ENCODE peak calls at places on chromosomes 3 and 15, in eight cellular contexts. One of them, this sample, is unnamed. For H3K4me1, the result is how much of the 10 kb centered on the place peaks cover.

GRCh38 chr3:193010191-193010590 is 92.5 kb upstream of the MB21D2 start:
- DNase-seq in OCI-LY7: no peak
- DNase-seq in heart left ventricle: peak
- DNase-seq in adrenal gland: no peak
- DNase-seq in cardiac muscle cell: peak
- DNase-seq in SK-N-SH: no peak
- DNase-seq in aorta: no peak
- DNase-seq in upper lobe of left lung: no peak
- DNase-seq in this sample: no peak

GRCh38 chr3:40166997-40167396 is 142.5 kb upstream of the EIF1B start:
- DNase-seq in heart left ventricle: no peak
- DNase-seq in aorta: no peak
- DNase-seq in cardiac muscle cell: no peak
- DNase-seq in OCI-LY7: no peak
- DNase-seq in SK-N-SH: no peak
- DNase-seq in upper lobe of left lung: no peak
- DNase-seq in adrenal gland: no peak
- DNase-seq in this sample: no peak

GRCh38 chr3:152909180-152909883 is 74.4 kb downstream of the P2RY1 start:
- DNase-seq in OCI-LY7: no peak
- DNase-seq in cardiac muscle cell: peak
- DNase-seq in upper lobe of left lung: no peak
- DNase-seq in SK-N-SH: no peak
- DNase-seq in adrenal gland: peak
- DNase-seq in heart left ventricle: peak
- DNase-seq in aorta: no peak
- DNase-seq in this sample: no peak

GRCh38 chr15:101107625-101108457 is 144.0 kb downstream of the CHSY1 start:
- DNase-seq in SK-N-SH: no peak
- DNase-seq in heart left ventricle: no peak
- DNase-seq in cardiac muscle cell: no peak
- DNase-seq in adrenal gland: no peak
- DNase-seq in OCI-LY7: no peak
- DNase-seq in upper lobe of left lung: no peak
- DNase-seq in aorta: peak
- DNase-seq in this sample: no peak

GRCh38 chr3:197183582-197183981 is 114.8 kb downstream of the DLG1 start:
- DNase-seq in heart left ventricle: no peak
- DNase-seq in aorta: no peak
- DNase-seq in adrenal gland: no peak
- DNase-seq in upper lobe of left lung: no peak
- DNase-seq in OCI-LY7: peak
- DNase-seq in SK-N-SH: no peak
- DNase-seq in cardiac muscle cell: no peak
- DNase-seq in this sample: no peak

GRCh38 chr15:47934342-47934741 is 186.4 kb upstream of the SLC24A5 start:
- DNase-seq in upper lobe of left lung: no peak
- DNase-seq in heart left ventricle: no peak
- DNase-seq in OCI-LY7: no peak
- DNase-seq in aorta: no peak
- DNase-seq in adrenal gland: no peak
- DNase-seq in SK-N-SH: no peak
- DNase-seq in cardiac muscle cell: no peak
- DNase-seq in this sample: no peak

GRCh38 chr15:69652906-69653305 is 200.3 kb downstream of the RPLP1 start:
- DNase-seq in adrenal gland: no peak
- DNase-seq in SK-N-SH: no peak
- DNase-seq in heart left ventricle: no peak
- DNase-seq in upper lobe of left lung: no peak
- DNase-seq in OCI-LY7: no peak
- DNase-seq in cardiac muscle cell: no peak
- DNase-seq in aorta: no peak
- DNase-seq in this sample: no peak

GRCh38 chr15:65791335-65792129 is 561 bp downstream of the DENND4A start:
- DNase-seq in cardiac muscle cell: peak
- DNase-seq in aorta: peak
- DNase-seq in SK-N-SH: no peak
- DNase-seq in adrenal gland: peak
- DNase-seq in upper lobe of left lung: peak
- DNase-seq in heart left ventricle: peak
- DNase-seq in OCI-LY7: peak
- DNase-seq in this sample: no peak

GRCh38 chr3:16740531-16740930 is 135.3 kb upstream of the DAZL start:
- DNase-seq in upper lobe of left lung: no peak
- DNase-seq in cardiac muscle cell: peak
- DNase-seq in SK-N-SH: no peak
- DNase-seq in heart left ventricle: no peak
- DNase-seq in aorta: no peak
- DNase-seq in OCI-LY7: no peak
- DNase-seq in adrenal gland: no peak
- DNase-seq in this sample: no peak

GRCh38 chr3:44409640-44410410 is 67.6 kb downstream of the ZNF445 start:
- DNase-seq in SK-N-SH: no peak
- DNase-seq in aorta: no peak
- DNase-seq in cardiac muscle cell: no peak
- DNase-seq in adrenal gland: no peak
- DNase-seq in upper lobe of left lung: no peak
- DNase-seq in OCI-LY7: no peak
- DNase-seq in heart left ventricle: peak
- DNase-seq in this sample: no peak

GRCh38 chr3:137948400-137949072 is 61.4 kb upstream of the CLDN18 start:
- DNase-seq in cardiac muscle cell: no peak
- DNase-seq in heart left ventricle: no peak
- DNase-seq in adrenal gland: no peak
- DNase-seq in OCI-LY7: no peak
- DNase-seq in SK-N-SH: no peak
- DNase-seq in upper lobe of left lung: no peak
- DNase-seq in aorta: no peak
- DNase-seq in this sample: no peak

GRCh38 chr15:73803806-73804205 is 50.7 kb upstream of the INSYN1 start:
- DNase-seq in adrenal gland: no peak
- DNase-seq in OCI-LY7: no peak
- DNase-seq in upper lobe of left lung: no peak
- DNase-seq in cardiac muscle cell: no peak
- DNase-seq in heart left ventricle: no peak
- DNase-seq in aorta: no peak
- DNase-seq in SK-N-SH: no peak
- DNase-seq in this sample: no peak

DNA sequence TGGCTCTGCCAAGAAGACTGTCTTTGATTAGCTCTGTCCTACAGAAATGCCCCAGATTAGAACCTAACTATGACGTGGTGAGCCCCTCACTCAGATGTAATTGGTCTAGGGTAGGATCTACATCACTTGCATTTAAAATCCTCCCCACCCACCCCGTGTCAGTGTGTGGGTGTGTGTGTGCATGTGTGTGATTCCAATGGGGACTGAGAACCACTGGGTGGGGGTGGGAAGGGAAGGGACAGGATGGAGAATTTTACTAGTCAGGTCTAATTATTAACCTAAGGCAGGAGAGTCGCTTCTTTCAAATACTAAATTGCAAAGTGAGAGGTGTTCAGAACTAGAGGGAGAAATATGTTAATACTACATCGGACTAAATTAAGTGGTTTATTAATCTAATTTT is 91.7 kb downstream of the TBL1XR1 start:
- DNase-seq in cardiac muscle cell: no peak
- DNase-seq in heart left ventricle: no peak
- DNase-seq in adrenal gland: no peak
- DNase-seq in aorta: no peak
- DNase-seq in OCI-LY7: no peak
- DNase-seq in upper lobe of left lung: no peak
- DNase-seq in SK-N-SH: no peak
- DNase-seq in this sample: no peak
- H3K27ac ChIP-seq in cardiac muscle cell: peak
- H3K27ac ChIP-seq in heart left ventricle: no peak
- H3K27ac ChIP-seq in adrenal gland: no peak
- H3K27ac ChIP-seq in aorta: no peak
- H3K27ac ChIP-seq in OCI-LY7: no peak
- H3K27ac ChIP-seq in upper lobe of left lung: no peak
- H3K27ac ChIP-seq in SK-N-SH: no peak
- H3K27ac ChIP-seq in this sample: no peak

GRCh38 chr15:75058127-75058905 is 34.9 kb downstream of the PPCDC start:
- DNase-seq in upper lobe of left lung: peak
- DNase-seq in SK-N-SH: no peak
- DNase-seq in OCI-LY7: no peak
- DNase-seq in heart left ventricle: no peak
- DNase-seq in aorta: peak
- DNase-seq in cardiac muscle cell: no peak
- DNase-seq in adrenal gland: no peak
- DNase-seq in this sample: no peak

GRCh38 chr15:75053748-75054125 is 30.3 kb downstream of the PPCDC start:
- DNase-seq in heart left ventricle: no peak
- DNase-seq in OCI-LY7: no peak
- DNase-seq in adrenal gland: no peak
- DNase-seq in upper lobe of left lung: no peak
- DNase-seq in SK-N-SH: no peak
- DNase-seq in aorta: peak
- DNase-seq in cardiac muscle cell: no peak
- DNase-seq in this sample: peak

GRCh38 chr15:75054172-75054897 is 30.9 kb downstream of the PPCDC start:
- DNase-seq in upper lobe of left lung: no peak
- DNase-seq in adrenal gland: no peak
- DNase-seq in aorta: no peak
- DNase-seq in OCI-LY7: no peak
- DNase-seq in cardiac muscle cell: peak
- DNase-seq in heart left ventricle: no peak
- DNase-seq in SK-N-SH: no peak
- DNase-seq in this sample: peak

GRCh38 chr15:75052972-75053747 is 29.8 kb downstream of the PPCDC start:
- DNase-seq in adrenal gland: no peak
- DNase-seq in SK-N-SH: no peak
- DNase-seq in aorta: peak
- DNase-seq in upper lobe of left lung: no peak
- DNase-seq in cardiac muscle cell: no peak
- DNase-seq in heart left ventricle: no peak
- DNase-seq in OCI-LY7: no peak
- DNase-seq in this sample: peak

DNA sequence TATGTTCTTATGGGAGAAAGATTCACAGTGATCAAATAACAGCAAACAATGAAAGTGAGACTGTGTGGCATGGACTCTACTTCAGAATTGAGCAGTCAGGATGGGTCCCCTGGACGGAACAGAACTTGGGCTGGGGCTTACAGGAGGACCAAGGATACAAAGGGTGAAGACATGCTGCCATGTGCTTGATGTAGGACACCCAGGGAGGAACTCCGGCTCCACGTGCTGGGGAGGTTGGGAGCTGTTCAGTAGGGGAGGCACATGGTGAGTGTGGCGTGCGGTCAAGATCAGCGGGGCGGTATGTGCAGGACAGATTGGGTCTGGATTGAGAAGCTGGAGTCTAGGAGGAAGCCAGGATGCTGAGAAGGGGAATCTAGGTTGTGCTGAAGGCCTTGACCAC is 32.6 kb downstream of the PPCDC start:
- DNase-seq in upper lobe of left lung: no peak
- DNase-seq in cardiac muscle cell: no peak
- DNase-seq in adrenal gland: no peak
- DNase-seq in OCI-LY7: no peak
- DNase-seq in SK-N-SH: no peak
- DNase-seq in aorta: peak
- DNase-seq in heart left ventricle: no peak
- DNase-seq in this sample: no peak
- H3K4me1 ChIP-seq in upper lobe of left lung: under half
- H3K4me1 ChIP-seq in cardiac muscle cell: under half
- H3K4me1 ChIP-seq in adrenal gland: under half
- H3K4me1 ChIP-seq in OCI-LY7: under half
- H3K4me1 ChIP-seq in SK-N-SH: under half
- H3K4me1 ChIP-seq in aorta: under half
- H3K4me1 ChIP-seq in heart left ventricle: under half
- H3K4me1 ChIP-seq in this sample: under half

GRCh38 chr3:128845119-128845518 is 34.3 kb upstream of the ACAD9 start:
- DNase-seq in aorta: no peak
- DNase-seq in cardiac muscle cell: no peak
- DNase-seq in upper lobe of left lung: no peak
- DNase-seq in heart left ventricle: no peak
- DNase-seq in SK-N-SH: peak
- DNase-seq in adrenal gland: no peak
- DNase-seq in OCI-LY7: peak
- DNase-seq in this sample: no peak
- H3K27ac ChIP-seq in aorta: no peak
- H3K27ac ChIP-seq in cardiac muscle cell: peak
- H3K27ac ChIP-seq in upper lobe of left lung: no peak
- H3K27ac ChIP-seq in heart left ventricle: no peak
- H3K27ac ChIP-seq in SK-N-SH: no peak
- H3K27ac ChIP-seq in adrenal gland: no peak
- H3K27ac ChIP-seq in OCI-LY7: no peak
- H3K27ac ChIP-seq in this sample: no peak

GRCh38 chr15:68433551-68433950 is 1.6 kb upstream of the ITGA11 start:
- DNase-seq in upper lobe of left lung: no peak
- DNase-seq in adrenal gland: no peak
- DNase-seq in aorta: no peak
- DNase-seq in SK-N-SH: no peak
- DNase-seq in cardiac muscle cell: no peak
- DNase-seq in heart left ventricle: no peak
- DNase-seq in OCI-LY7: no peak
- DNase-seq in this sample: no peak
- H3K4me1 ChIP-seq in upper lobe of left lung: under half
- H3K4me1 ChIP-seq in adrenal gland: under half
- H3K4me1 ChIP-seq in aorta: under half
- H3K4me1 ChIP-seq in SK-N-SH: under half
- H3K4me1 ChIP-seq in cardiac muscle cell: under half
- H3K4me1 ChIP-seq in heart left ventricle: under half
- H3K4me1 ChIP-seq in OCI-LY7: under half
- H3K4me1 ChIP-seq in this sample: under half

GRCh38 chr3:100516232-100516631 is 23.8 kb downstream of the TMEM45A start:
- DNase-seq in adrenal gland: no peak
- DNase-seq in aorta: no peak
- DNase-seq in cardiac muscle cell: peak
- DNase-seq in upper lobe of left lung: no peak
- DNase-seq in SK-N-SH: no peak
- DNase-seq in OCI-LY7: no peak
- DNase-seq in heart left ventricle: no peak
- DNase-seq in this sample: no peak
- H3K27ac ChIP-seq in adrenal gland: no peak
- H3K27ac ChIP-seq in aorta: no peak
- H3K27ac ChIP-seq in cardiac muscle cell: no peak
- H3K27ac ChIP-seq in upper lobe of left lung: no peak
- H3K27ac ChIP-seq in SK-N-SH: peak
- H3K27ac ChIP-seq in OCI-LY7: no peak
- H3K27ac ChIP-seq in heart left ventricle: no peak
- H3K27ac ChIP-seq in this sample: no peak

GRCh38 chr3:179961081-179962078 is 75.4 kb downstream of the PEX5L start:
- DNase-seq in SK-N-SH: no peak
- DNase-seq in adrenal gland: no peak
- DNase-seq in upper lobe of left lung: no peak
- DNase-seq in aorta: no peak
- DNase-seq in OCI-LY7: peak
- DNase-seq in cardiac muscle cell: no peak
- DNase-seq in heart left ventricle: no peak
- DNase-seq in this sample: no peak
- H3K4me1 ChIP-seq in SK-N-SH: under half
- H3K4me1 ChIP-seq in adrenal gland: under half
- H3K4me1 ChIP-seq in upper lobe of left lung: under half
- H3K4me1 ChIP-seq in aorta: under half
- H3K4me1 ChIP-seq in OCI-LY7: half or more
- H3K4me1 ChIP-seq in cardiac muscle cell: under half
- H3K4me1 ChIP-seq in heart left ventricle: under half
- H3K4me1 ChIP-seq in this sample: under half

GRCh38 chr3:133568294-133569014 is 5.0 kb upstream of the CDV3 start:
- DNase-seq in aorta: no peak
- DNase-seq in cardiac muscle cell: peak
- DNase-seq in upper lobe of left lung: no peak
- DNase-seq in heart left ventricle: no peak
- DNase-seq in SK-N-SH: no peak
- DNase-seq in OCI-LY7: no peak
- DNase-seq in adrenal gland: peak
- DNase-seq in this sample: no peak
- H3K27ac ChIP-seq in aorta: no peak
- H3K27ac ChIP-seq in cardiac muscle cell: peak
- H3K27ac ChIP-seq in upper lobe of left lung: peak
- H3K27ac ChIP-seq in heart left ventricle: no peak
- H3K27ac ChIP-seq in SK-N-SH: peak
- H3K27ac ChIP-seq in OCI-LY7: no peak
- H3K27ac ChIP-seq in adrenal gland: no peak
- H3K27ac ChIP-seq in this sample: no peak

GRCh38 chr3:155229086-155229485 is 64.4 kb downstream of the STRIT1 start:
- DNase-seq in SK-N-SH: no peak
- DNase-seq in adrenal gland: no peak
- DNase-seq in heart left ventricle: no peak
- DNase-seq in upper lobe of left lung: no peak
- DNase-seq in aorta: no peak
- DNase-seq in cardiac muscle cell: no peak
- DNase-seq in OCI-LY7: no peak
- DNase-seq in this sample: no peak
- H3K4me1 ChIP-seq in SK-N-SH: under half
- H3K4me1 ChIP-seq in adrenal gland: under half
- H3K4me1 ChIP-seq in heart left ventricle: under half
- H3K4me1 ChIP-seq in upper lobe of left lung: under half
- H3K4me1 ChIP-seq in aorta: under half
- H3K4me1 ChIP-seq in cardiac muscle cell: under half
- H3K4me1 ChIP-seq in OCI-LY7: under half
- H3K4me1 ChIP-seq in this sample: under half

This sample was measured in small intestine.